ENCODE peak calls at places on chromosomes 6 and 20, in five cellular contexts. One of them, this sample, is unnamed.

GRCh38 chr6:148272084-148272483 is 70.6 kb upstream of the SASH1 start:
- DNase-seq in IMR-90: peak
- DNase-seq in RWPE1: no peak
- DNase-seq in HL-60: no peak
- DNase-seq in left ventricle myocardium inferior: no peak
- DNase-seq in this sample: no peak

GRCh38 chr6:96803106-96803481 is 34.2 kb downstream of the GPR63 start:
- DNase-seq in IMR-90: no peak
- DNase-seq in RWPE1: no peak
- DNase-seq in HL-60: no peak
- DNase-seq in left ventricle myocardium inferior: no peak
- DNase-seq in this sample: no peak

GRCh38 chr20:37758332-37758731 is 64.5 kb downstream of the CTNNBL1 start:
- DNase-seq in IMR-90: no peak
- DNase-seq in RWPE1: peak
- DNase-seq in HL-60: no peak
- DNase-seq in left ventricle myocardium inferior: peak
- DNase-seq in this sample: no peak

GRCh38 chr6:129110687-129111343 is 227.9 kb downstream of the LAMA2 start:
- DNase-seq in IMR-90: peak
- DNase-seq in RWPE1: no peak
- DNase-seq in HL-60: no peak
- DNase-seq in left ventricle myocardium inferior: no peak
- DNase-seq in this sample: no peak

GRCh38 chr6:67133973-67134372 is 1426.9 kb upstream of the EYS start:
- DNase-seq in IMR-90: no peak
- DNase-seq in RWPE1: no peak
- DNase-seq in HL-60: no peak
- DNase-seq in left ventricle myocardium inferior: no peak
- DNase-seq in this sample: no peak

GRCh38 chr20:755931-756330 is 12.4 kb downstream of the SLC52A3 start:
- DNase-seq in IMR-90: no peak
- DNase-seq in RWPE1: no peak
- DNase-seq in HL-60: no peak
- DNase-seq in left ventricle myocardium inferior: no peak
- DNase-seq in this sample: no peak

GRCh38 chr6:170164271-170164900 is 126.5 kb downstream of the DLL1 start:
- DNase-seq in IMR-90: no peak
- DNase-seq in RWPE1: no peak
- DNase-seq in HL-60: no peak
- DNase-seq in left ventricle myocardium inferior: no peak
- DNase-seq in this sample: no peak

GRCh38 chr6:25637211-25637610 is 14.8 kb upstream of the SCGN start:
- DNase-seq in IMR-90: no peak
- DNase-seq in RWPE1: no peak
- DNase-seq in HL-60: no peak
- DNase-seq in left ventricle myocardium inferior: no peak
- DNase-seq in this sample: no peak

GRCh38 chr6:26006086-26006939 is 43.7 kb downstream of the TRIM38 start:
- DNase-seq in IMR-90: no peak
- DNase-seq in RWPE1: no peak
- DNase-seq in HL-60: no peak
- DNase-seq in left ventricle myocardium inferior: no peak
- DNase-seq in this sample: no peak

GRCh38 chr6:105402090-105402980 is 547 bp downstream of the PREP start:
- DNase-seq in IMR-90: peak
- DNase-seq in RWPE1: peak
- DNase-seq in HL-60: peak
- DNase-seq in left ventricle myocardium inferior: no peak
- DNase-seq in this sample: no peak

GRCh38 chr20:44730441-44730840 is 15.2 kb upstream of the KCNK15 start:
- DNase-seq in IMR-90: peak
- DNase-seq in RWPE1: peak
- DNase-seq in HL-60: no peak
- DNase-seq in left ventricle myocardium inferior: peak
- DNase-seq in this sample: peak

GRCh38 chr20:52454660-52455059 is 263.1 kb upstream of the ZFP64 start:
- DNase-seq in IMR-90: peak
- DNase-seq in RWPE1: no peak
- DNase-seq in HL-60: no peak
- DNase-seq in left ventricle myocardium inferior: no peak
- DNase-seq in this sample: no peak

GRCh38 chr20:23629017-23629541 is 8.7 kb downstream of the CST3 start:
- DNase-seq in IMR-90: peak
- DNase-seq in RWPE1: peak
- DNase-seq in HL-60: no peak
- DNase-seq in left ventricle myocardium inferior: peak
- DNase-seq in this sample: peak

GRCh38 chr6:53930330-53930729 is 135.5 kb downstream of the LRRC1 start:
- DNase-seq in IMR-90: no peak
- DNase-seq in RWPE1: no peak
- DNase-seq in HL-60: no peak
- DNase-seq in left ventricle myocardium inferior: no peak
- DNase-seq in this sample: no peak

GRCh38 chr6:170074907-170075306 is 216.0 kb downstream of the DLL1 start:
- DNase-seq in IMR-90: no peak
- DNase-seq in RWPE1: no peak
- DNase-seq in HL-60: no peak
- DNase-seq in left ventricle myocardium inferior: no peak
- DNase-seq in this sample: no peak

GRCh38 chr20:25315418-25316210 is 67.7 kb downstream of the PYGB start:
- DNase-seq in IMR-90: peak
- DNase-seq in RWPE1: peak
- DNase-seq in HL-60: no peak
- DNase-seq in left ventricle myocardium inferior: no peak
- DNase-seq in this sample: no peak

GRCh38 chr20:64029293-64030117 is 6.5 kb upstream of the C20orf204 start:
- DNase-seq in IMR-90: no peak
- DNase-seq in RWPE1: no peak
- DNase-seq in HL-60: no peak
- DNase-seq in left ventricle myocardium inferior: no peak
- DNase-seq in this sample: no peak

GRCh38 chr20:51404297-51405060 is 138.0 kb downstream of the NFATC2 start:
- DNase-seq in IMR-90: no peak
- DNase-seq in RWPE1: no peak
- DNase-seq in HL-60: no peak
- DNase-seq in left ventricle myocardium inferior: no peak
- DNase-seq in this sample: no peak

GRCh38 chr6:78131521-78131920 is 478.7 kb downstream of the MEI4 start:
- DNase-seq in IMR-90: no peak
- DNase-seq in RWPE1: no peak
- DNase-seq in HL-60: no peak
- DNase-seq in left ventricle myocardium inferior: no peak
- DNase-seq in this sample: no peak
- H3K27ac ChIP-seq in IMR-90: no peak
- H3K27ac ChIP-seq in RWPE1: no peak
- H3K27ac ChIP-seq in HL-60: no peak
- H3K27ac ChIP-seq in left ventricle myocardium inferior: no peak
- H3K27ac ChIP-seq in this sample: no peak

GRCh38 chr6:13215390-13215789 is 112.9 kb downstream of the TBC1D7 start:
- DNase-seq in IMR-90: no peak
- DNase-seq in RWPE1: no peak
- DNase-seq in HL-60: no peak
- DNase-seq in left ventricle myocardium inferior: no peak
- DNase-seq in this sample: no peak
- H3K27ac ChIP-seq in IMR-90: no peak
- H3K27ac ChIP-seq in RWPE1: no peak
- H3K27ac ChIP-seq in HL-60: no peak
- H3K27ac ChIP-seq in left ventricle myocardium inferior: no peak
- H3K27ac ChIP-seq in this sample: no peak

DNA sequence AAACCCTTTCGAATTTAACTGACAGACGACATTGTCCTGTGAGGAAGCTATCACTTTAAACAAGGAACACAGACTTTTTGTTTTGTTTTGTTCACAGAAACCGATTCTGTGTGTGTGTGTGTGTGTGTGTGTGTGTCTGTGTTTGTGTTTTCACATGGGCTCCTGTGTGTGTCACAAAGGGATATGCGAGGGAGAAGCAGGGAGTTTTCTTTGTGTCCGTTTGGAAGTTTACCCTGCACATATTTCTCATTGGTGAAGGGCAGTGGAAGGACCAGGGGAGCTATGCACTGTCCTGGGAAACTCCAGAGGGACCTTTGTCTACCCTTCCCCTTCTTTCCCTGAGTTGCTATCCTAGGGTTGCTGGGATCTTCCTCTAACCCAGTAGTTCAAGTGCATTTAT is 17.7 kb downstream of the POM121L2 start:
- DNase-seq in IMR-90: no peak
- DNase-seq in RWPE1: no peak
- DNase-seq in HL-60: no peak
- DNase-seq in left ventricle myocardium inferior: no peak
- DNase-seq in this sample: no peak
- H3K27ac ChIP-seq in IMR-90: no peak
- H3K27ac ChIP-seq in RWPE1: no peak
- H3K27ac ChIP-seq in HL-60: no peak
- H3K27ac ChIP-seq in left ventricle myocardium inferior: no peak
- H3K27ac ChIP-seq in this sample: no peak

DNA sequence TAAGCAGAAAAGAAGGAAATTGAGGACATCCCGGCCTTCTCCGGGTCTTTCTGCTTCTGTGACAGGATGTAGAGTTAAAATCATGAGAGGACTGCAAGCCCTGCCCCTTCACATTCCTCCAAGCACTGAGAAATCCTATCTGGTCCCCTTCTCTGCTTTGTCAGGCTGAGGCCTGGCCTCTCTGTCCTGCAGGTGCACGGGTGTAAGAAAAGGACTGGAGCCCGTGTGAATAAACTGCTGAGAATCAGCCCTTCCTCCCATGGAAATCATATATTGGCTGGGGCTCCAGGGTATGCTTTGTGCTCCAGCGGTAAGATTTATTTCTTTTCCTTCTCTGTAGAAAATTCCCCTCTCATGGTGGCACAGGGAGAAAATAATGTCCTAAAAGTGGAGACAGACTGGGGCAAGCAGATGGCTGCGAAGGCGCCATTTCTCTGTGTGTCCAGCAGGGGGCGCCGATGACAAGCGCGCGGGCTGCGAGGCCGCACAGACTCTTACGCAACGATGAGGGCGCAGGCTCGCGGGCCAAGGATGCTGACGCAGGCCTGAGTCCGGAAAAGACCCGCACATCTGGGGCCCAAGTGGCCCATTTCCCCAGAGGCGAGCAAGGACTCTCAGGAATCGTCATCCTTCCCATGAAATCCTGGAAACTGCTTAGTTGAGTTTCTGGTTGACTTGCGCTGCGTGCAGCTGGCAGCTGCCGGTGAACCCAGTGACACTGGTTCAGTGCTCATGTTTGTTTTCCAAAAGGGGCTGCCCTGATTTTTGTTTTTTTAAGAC is 258.6 kb downstream of the ADGB start:
- DNase-seq in IMR-90: peak
- DNase-seq in RWPE1: peak
- DNase-seq in HL-60: peak
- DNase-seq in left ventricle myocardium inferior: peak
- DNase-seq in this sample: no peak
- H3K27ac ChIP-seq in IMR-90: peak
- H3K27ac ChIP-seq in RWPE1: no peak
- H3K27ac ChIP-seq in HL-60: no peak
- H3K27ac ChIP-seq in left ventricle myocardium inferior: peak
- H3K27ac ChIP-seq in this sample: no peak

GRCh38 chr20:21411725-21412124 is 14.4 kb upstream of the NKX2-4 start:
- DNase-seq in IMR-90: no peak
- DNase-seq in RWPE1: no peak
- DNase-seq in HL-60: no peak
- DNase-seq in left ventricle myocardium inferior: no peak
- DNase-seq in this sample: no peak
- H3K27ac ChIP-seq in IMR-90: no peak
- H3K27ac ChIP-seq in RWPE1: no peak
- H3K27ac ChIP-seq in HL-60: no peak
- H3K27ac ChIP-seq in left ventricle myocardium inferior: no peak
- H3K27ac ChIP-seq in this sample: no peak

DNA sequence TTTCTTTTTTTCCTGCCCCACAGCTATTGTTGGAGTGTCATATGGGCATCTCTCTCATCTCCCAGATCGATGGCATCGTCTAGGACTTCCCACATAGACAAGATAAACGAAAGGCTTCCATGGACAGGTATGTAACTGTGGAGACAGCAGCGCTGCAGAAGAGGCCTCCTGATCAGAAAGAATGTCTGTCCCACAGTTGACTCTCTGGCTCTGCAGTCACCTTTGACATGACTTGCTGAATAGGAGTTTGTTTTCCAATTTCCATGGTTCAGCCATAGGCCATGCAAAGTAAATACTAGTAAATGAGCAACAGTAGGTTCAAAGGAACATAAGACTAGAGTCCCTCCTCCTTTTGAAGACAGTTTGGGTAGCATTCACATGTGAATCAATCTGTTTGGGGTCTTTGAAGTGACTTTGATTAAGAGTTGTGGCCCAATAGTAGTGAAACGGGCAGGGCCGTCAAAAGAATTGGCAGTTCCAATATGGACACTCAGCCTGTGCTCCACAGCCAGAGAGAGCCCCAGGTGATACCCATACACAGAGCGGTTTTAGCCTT is 134.7 kb upstream of the IFNGR1 start:
- DNase-seq in IMR-90: no peak
- DNase-seq in RWPE1: no peak
- DNase-seq in HL-60: no peak
- DNase-seq in left ventricle myocardium inferior: no peak
- DNase-seq in this sample: no peak
- H3K27ac ChIP-seq in IMR-90: no peak
- H3K27ac ChIP-seq in RWPE1: no peak
- H3K27ac ChIP-seq in HL-60: no peak
- H3K27ac ChIP-seq in left ventricle myocardium inferior: no peak
- H3K27ac ChIP-seq in this sample: no peak

GRCh38 chr6:154433477-154434241 is 76.8 kb downstream of the CNKSR3 start:
- DNase-seq in IMR-90: no peak
- DNase-seq in RWPE1: no peak
- DNase-seq in HL-60: no peak
- DNase-seq in left ventricle myocardium inferior: no peak
- DNase-seq in this sample: no peak
- H3K27ac ChIP-seq in IMR-90: no peak
- H3K27ac ChIP-seq in RWPE1: no peak
- H3K27ac ChIP-seq in HL-60: no peak
- H3K27ac ChIP-seq in left ventricle myocardium inferior: peak
- H3K27ac ChIP-seq in this sample: no peak

DNA sequence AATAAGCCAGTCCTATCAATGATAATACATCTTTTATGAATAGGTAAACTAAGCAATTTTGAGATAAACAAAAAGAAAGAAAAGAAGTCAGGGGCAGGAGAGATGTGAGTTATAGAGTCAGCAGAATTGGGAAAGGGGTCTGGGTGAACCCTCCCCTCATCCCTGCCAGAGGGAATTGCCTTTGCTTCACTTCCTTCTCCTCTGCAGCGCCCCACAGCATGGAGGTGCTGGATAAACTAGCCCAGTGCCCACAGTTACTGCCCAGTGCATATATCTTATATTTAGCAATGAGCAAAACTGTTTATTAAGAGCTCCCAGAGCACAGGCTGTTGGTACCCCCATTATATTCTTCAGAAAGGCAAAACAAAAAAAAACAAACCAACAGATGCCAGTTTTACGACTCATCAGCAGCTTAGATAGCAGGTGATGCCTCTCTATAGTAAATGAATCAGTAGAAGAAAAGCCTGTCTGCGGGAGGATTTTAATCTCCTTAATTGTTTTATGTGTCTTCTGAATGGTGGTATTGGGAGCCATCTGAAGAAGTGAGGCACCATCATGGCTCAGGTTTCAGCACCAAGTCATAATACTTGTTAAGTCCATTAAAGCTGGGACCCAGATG is 419.2 kb downstream of the EPM2A start:
- DNase-seq in IMR-90: peak
- DNase-seq in RWPE1: no peak
- DNase-seq in HL-60: no peak
- DNase-seq in left ventricle myocardium inferior: no peak
- DNase-seq in this sample: no peak
- H3K27ac ChIP-seq in IMR-90: no peak
- H3K27ac ChIP-seq in RWPE1: no peak
- H3K27ac ChIP-seq in HL-60: no peak
- H3K27ac ChIP-seq in left ventricle myocardium inferior: no peak
- H3K27ac ChIP-seq in this sample: no peak

This sample was measured in epithelial cell of prostate.